ENCODE peak calls at places on chromosomes 13 and 19, in four cellular contexts. Q is H1, D is K562, C is SK-N-SH. P is an unnamed sample.

GRCh38 chr19:495440-496332 is 600 bp upstream of the MADCAM1 start:
- DNase-seq in Q (no peak), D (peak), C (peak), P (peak)

GRCh38 chr19:15779756-15780476 is 7.5 kb upstream of the OR10H5 start:
- DNase-seq in Q (no peak), D (no peak), C (no peak), P (no peak)

GRCh38 chr13:98485561-98485960 is 91.3 kb downstream of the STK24 start:
- DNase-seq in Q (no peak), D (no peak), C (no peak), P (no peak)

GRCh38 chr13:83881917-83882625 is at the start of gene SLITRK1:
- DNase-seq in Q (peak), D (no peak), C (peak), P (peak)

GRCh38 chr19:46413262-46414031 is at the start of gene CCDC8:
- DNase-seq in Q (peak), D (peak), C (no peak), P (peak)

GRCh38 chr19:44648536-44649370 is 5.0 kb downstream of the PVR start:
- DNase-seq in Q (no peak), D (no peak), C (no peak), P (no peak)

GRCh38 chr19:56139847-56140582 is 1.1 kb upstream of the ZNF444 start:
- DNase-seq in Q (no peak), D (peak), C (no peak), P (no peak)

GRCh38 chr19:4567584-4568071 is 8.1 kb upstream of the SEMA6B start:
- DNase-seq in Q (peak), D (peak), C (peak), P (peak)

GRCh38 chr19:48660854-48661731 is 11.7 kb downstream of the NTN5 start:
- DNase-seq in Q (no peak), D (peak), C (peak), P (peak)

GRCh38 chr13:103299079-103299478 is 232.9 kb upstream of the SLC10A2 start:
- DNase-seq in Q (peak), D (no peak), C (no peak), P (peak)

GRCh38 chr19:4602173-4602788 is 37.0 kb upstream of the TNFAIP8L1 start:
- DNase-seq in Q (no peak), D (no peak), C (no peak), P (no peak)

GRCh38 chr13:28297341-28297740 is 159.0 kb downstream of the PAN3 start:
- DNase-seq in Q (no peak), D (no peak), C (no peak), P (peak)

GRCh38 chr19:4023600-4024398 is 16.3 kb downstream of the PIAS4 start:
- DNase-seq in Q (no peak), D (no peak), C (no peak), P (no peak)

GRCh38 chr19:58479303-58479702 is 3.2 kb downstream of the ZNF446 start:
- DNase-seq in Q (no peak), D (no peak), C (no peak), P (no peak)

GRCh38 chr19:47713046-47714021 is at the start of gene EHD2:
- DNase-seq in Q (no peak), D (peak), C (peak), P (peak)

GRCh38 chr13:108777421-108778420 is 148.3 kb downstream of the MYO16 start:
- DNase-seq in Q (peak), D (no peak), C (no peak), P (no peak)

GRCh38 chr19:55321466-55321865 is 3.7 kb downstream of the TMEM150B start:
- DNase-seq in Q (no peak), D (no peak), C (no peak), P (no peak)

GRCh38 chr13:104006625-104007061 is 940.4 kb upstream of the SLC10A2 start:
- DNase-seq in Q (no peak), D (no peak), C (peak), P (no peak)

GRCh38 chr19:12733369-12733896 is 1.1 kb downstream of the TRIR start:
- DNase-seq in Q (no peak), D (peak), C (peak), P (no peak)

GRCh38 chr13:108426893-108427292 is 157.4 kb downstream of the TNFSF13B start:
- DNase-seq in Q (no peak), D (no peak), C (no peak), P (no peak)

GRCh38 chr13:30791354-30791921 is 56.1 kb downstream of the ALOX5AP start:
- DNase-seq in Q (no peak), D (no peak), C (peak), P (no peak)

GRCh38 chr13:73732350-73732749 is 401.9 kb downstream of the KLF12 start:
- DNase-seq in Q (no peak), D (no peak), C (no peak), P (no peak)

GRCh38 chr13:44198826-44199225 is 174.8 kb upstream of the SERP2 start:
- DNase-seq in Q (no peak), D (no peak), C (no peak), P (no peak)

GRCh38 chr19:1651548-1652394 is 644 bp downstream of the TCF3 start:
- DNase-seq in Q (no peak), D (peak), C (peak), P (no peak)
- TF ChIP-seq TEAD4 in Q (no peak), D (no peak), C (no peak), P (no peak)

DNA sequence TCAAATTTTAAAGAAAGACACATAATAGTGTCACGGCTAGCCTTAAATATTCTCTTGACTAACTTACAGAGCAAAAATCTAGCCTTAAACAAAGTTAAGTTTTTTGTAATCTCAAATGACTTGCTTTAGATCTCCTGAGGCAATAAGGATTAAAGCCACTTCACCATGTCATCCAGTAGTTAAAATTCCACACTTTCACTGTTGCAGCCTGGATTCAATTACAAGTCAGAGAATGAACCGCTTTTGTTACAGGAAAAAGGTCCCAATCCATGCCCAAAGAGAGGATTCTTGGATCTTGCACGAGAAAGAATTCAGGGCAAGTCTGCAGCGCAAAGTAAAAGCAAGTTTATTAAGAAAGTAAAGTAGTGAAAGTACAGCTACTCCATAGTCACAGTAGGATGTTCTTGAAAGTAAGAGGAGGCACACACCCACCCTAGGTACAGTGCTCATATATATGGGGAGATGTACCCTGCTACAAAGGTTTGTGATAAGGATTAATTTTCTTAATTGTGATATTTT is 34.6 kb upstream of the CD177 start:
- DNase-seq in Q (no peak), D (no peak), C (no peak), P (no peak)
- TF ChIP-seq TEAD4 in Q (no peak), D (no peak), C (no peak), P (no peak)

DNA sequence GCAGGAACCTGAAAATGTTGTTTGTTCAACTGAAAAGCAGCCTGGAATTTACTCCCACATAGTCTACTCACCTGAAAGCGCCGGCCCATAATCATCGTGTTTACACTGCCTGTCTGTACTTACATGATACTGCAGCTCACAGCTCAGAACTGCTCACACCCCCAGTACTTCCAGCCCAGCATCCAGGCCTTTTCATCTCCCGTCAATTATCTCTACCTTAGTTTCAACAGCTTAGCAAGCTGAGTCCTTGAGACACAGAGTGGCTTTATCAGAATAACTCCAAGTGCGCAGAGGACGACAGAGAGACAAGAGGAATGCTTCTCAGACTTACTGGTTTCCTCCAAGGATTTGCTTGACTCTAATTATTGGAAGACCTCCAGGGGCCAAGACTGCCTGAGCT is 555.9 kb downstream of the EFNB2 start:
- DNase-seq in Q (no peak), D (no peak), C (no peak), P (no peak)
- TF ChIP-seq TEAD4 in Q (no peak), D (no peak), C (no peak), P (no peak)

DNA sequence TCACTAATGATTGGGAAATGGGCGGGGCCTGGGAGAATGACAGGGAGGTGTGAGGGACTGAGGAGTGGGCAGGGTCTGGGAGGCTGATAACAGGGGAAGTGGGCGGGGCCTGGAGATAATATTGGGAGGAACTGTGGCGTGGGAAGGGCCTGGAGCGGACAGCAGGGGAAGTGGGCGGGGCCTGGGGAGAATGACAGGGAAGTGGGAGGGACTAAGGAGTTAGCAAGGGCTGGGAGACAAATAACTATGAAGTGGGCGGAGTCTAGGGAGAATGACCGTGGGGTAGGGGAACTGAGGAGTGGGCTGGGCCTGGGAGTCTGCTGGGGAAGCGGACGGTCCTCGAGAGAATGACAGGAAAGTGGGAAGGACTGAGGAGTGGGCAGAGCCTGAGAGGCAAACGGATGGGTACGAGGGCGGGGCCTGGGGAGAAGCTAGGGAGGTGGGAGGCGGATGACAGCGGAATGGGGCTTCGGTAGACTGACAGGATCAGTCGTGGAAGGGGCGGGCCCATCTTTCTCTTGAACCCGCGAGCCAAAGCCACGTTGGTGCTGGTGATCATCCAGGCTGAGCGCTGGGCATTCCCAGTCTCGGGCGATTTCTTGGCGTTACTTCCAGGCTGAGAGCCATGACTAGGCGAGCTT is 14.0 kb upstream of the TUBB4A start:
- DNase-seq in Q (peak), D (peak), C (peak), P (peak)
- TF ChIP-seq TEAD4 in Q (no peak), D (no peak), C (no peak), P (no peak)

GRCh38 chr19:21158523-21159135 is 16.8 kb downstream of the ZNF431 start:
- DNase-seq in Q (no peak), D (no peak), C (no peak), P (no peak)
- TF ChIP-seq TEAD4 in Q (no peak), D (no peak), C (no peak), P (no peak)

GRCh38 chr13:79451500-79451962 is 29.4 kb upstream of the NDFIP2 start:
- DNase-seq in Q (no peak), D (peak), C (peak), P (peak)
- TF ChIP-seq TEAD4 in Q (no peak), D (no peak), C (no peak), P (no peak)

DNA sequence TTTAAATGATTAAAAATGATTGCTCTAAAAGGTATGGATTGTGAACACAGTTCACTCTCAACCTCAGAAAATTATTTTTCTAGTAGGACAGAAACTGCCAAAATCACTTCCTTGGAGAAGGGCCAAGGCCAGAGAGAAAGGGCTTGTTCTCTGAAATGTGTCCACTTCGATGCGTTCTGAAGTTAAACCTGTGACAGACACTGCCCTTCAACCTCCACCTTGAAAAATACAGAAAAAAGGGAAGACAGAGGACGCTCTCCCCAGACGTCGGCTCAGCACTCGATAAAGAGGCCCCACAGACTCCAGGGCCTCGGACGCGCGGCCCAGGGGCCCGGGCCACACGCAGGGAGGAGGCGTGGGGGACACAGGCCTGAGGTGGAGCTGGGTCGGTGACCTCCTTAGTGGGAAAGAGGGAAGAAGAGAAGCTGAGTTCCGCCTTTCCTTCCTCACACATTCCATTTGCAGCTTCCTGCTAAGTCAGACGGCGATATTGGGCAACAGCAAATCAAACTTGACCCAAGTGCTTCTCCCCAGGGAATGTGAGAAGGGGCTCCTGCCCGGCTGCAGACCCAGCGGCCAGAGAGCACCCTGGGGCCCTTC is 63.6 kb downstream of the RASA3 start:
- DNase-seq in Q (no peak), D (no peak), C (no peak), P (peak)
- TF ChIP-seq TEAD4 in Q (no peak), D (no peak), C (no peak), P (no peak)

GRCh38 chr13:39407786-39408185 is 195.2 kb downstream of the LHFPL6 start:
- DNase-seq in Q (no peak), D (no peak), C (no peak), P (no peak)

GRCh38 chr13:39405596-39405995 is 197.4 kb downstream of the LHFPL6 start:
- DNase-seq in Q (no peak), D (no peak), C (no peak), P (no peak)

GRCh38 chr13:39407138-39407537 is 195.9 kb downstream of the LHFPL6 start:
- DNase-seq in Q (no peak), D (no peak), C (no peak), P (no peak)

GRCh38 chr13:39406688-39407087 is 196.3 kb downstream of the LHFPL6 start:
- DNase-seq in Q (no peak), D (peak), C (no peak), P (no peak)

GRCh38 chr13:39405107-39405506 is 197.9 kb downstream of the LHFPL6 start:
- DNase-seq in Q (no peak), D (no peak), C (no peak), P (no peak)
- TF ChIP-seq TEAD4 in Q (no peak), D (no peak), C (no peak), P (no peak)

GRCh38 chr13:26967119-26968038 is 204.2 kb downstream of the USP12 start:
- DNase-seq in Q (no peak), D (no peak), C (peak), P (no peak)

GRCh38 chr13:26964278-26965057 is 203.9 kb upstream of the GPR12 start:
- DNase-seq in Q (no peak), D (no peak), C (no peak), P (no peak)

GRCh38 chr13:26968431-26969335 is 202.9 kb downstream of the USP12 start:
- DNase-seq in Q (no peak), D (peak), C (no peak), P (no peak)

GRCh38 chr13:26965058-26965380 is 204.4 kb upstream of the GPR12 start:
- DNase-seq in Q (no peak), D (no peak), C (no peak), P (no peak)

GRCh38 chr13:26965976-26966375 is 205.4 kb upstream of the GPR12 start:
- DNase-seq in Q (no peak), D (no peak), C (no peak), P (no peak)
- TF ChIP-seq TEAD4 in Q (no peak), D (no peak), C (no peak), P (no peak)

GRCh38 chr19:50902640-50903039 is 8.6 kb downstream of the KLK4 start:
- DNase-seq in Q (no peak), D (no peak), C (no peak), P (no peak)
- TF ChIP-seq TEAD4 in Q (no peak), D (no peak), C (no peak), P (no peak)

P was measured in WTC11.